ENCODE peak calls at places on chromosomes 16 and 17, in four cellular contexts. One of them, this sample, is unnamed.

GRCh38 chr17:16925461-16926060 is 46.4 kb downstream of the TNFRSF13B start:
- DNase-seq in HFFc6: no peak
- DNase-seq in NCI-H2107: no peak
- DNase-seq in effector memory CD8-positive, alpha-beta T cell: no peak
- DNase-seq in this sample: no peak

GRCh38 chr17:17204041-17204591 is 2.0 kb downstream of the PLD6 start:
- DNase-seq in HFFc6: no peak
- DNase-seq in NCI-H2107: no peak
- DNase-seq in effector memory CD8-positive, alpha-beta T cell: no peak
- DNase-seq in this sample: no peak

GRCh38 chr17:61299517-61300513 is 99.8 kb upstream of the TBX2 start:
- DNase-seq in HFFc6: no peak
- DNase-seq in NCI-H2107: no peak
- DNase-seq in effector memory CD8-positive, alpha-beta T cell: no peak
- DNase-seq in this sample: no peak

GRCh38 chr16:374616-374926 is 4.2 kb upstream of the MRPL28 start:
- DNase-seq in HFFc6: no peak
- DNase-seq in NCI-H2107: no peak
- DNase-seq in effector memory CD8-positive, alpha-beta T cell: no peak
- DNase-seq in this sample: no peak

GRCh38 chr17:72556944-72557826 is 436.4 kb downstream of the SOX9 start:
- DNase-seq in HFFc6: peak; percentile 44
- DNase-seq in NCI-H2107: peak; percentile 54
- DNase-seq in effector memory CD8-positive, alpha-beta T cell: peak; percentile 39
- DNase-seq in this sample: peak; percentile 21

GRCh38 chr16:2895813-2896212 is 12.8 kb downstream of the FLYWCH2 start:
- DNase-seq in HFFc6: no peak
- DNase-seq in NCI-H2107: no peak
- DNase-seq in effector memory CD8-positive, alpha-beta T cell: no peak
- DNase-seq in this sample: no peak

GRCh38 chr16:77946834-77947233 is 75.5 kb upstream of the CLEC3A start:
- DNase-seq in HFFc6: no peak
- DNase-seq in NCI-H2107: no peak
- DNase-seq in effector memory CD8-positive, alpha-beta T cell: no peak
- DNase-seq in this sample: no peak

GRCh38 chr16:85055503-85056210 is 28.1 kb downstream of the KIAA0513 start:
- DNase-seq in HFFc6: peak; percentile 42
- DNase-seq in NCI-H2107: no peak
- DNase-seq in effector memory CD8-positive, alpha-beta T cell: peak; percentile 78
- DNase-seq in this sample: no peak

This sample was measured in NCI-H2081 treated with DMSO at 0.1 percent for 48 hours.